ENCODE peak calls at places on chromosomes 2 and 18, in five cellular contexts. One of them, this sample, is unnamed.
A peak's percentile ranks its signal among the peaks of the same experiment; 100 is the strongest.

GRCh38 chr18:59024829-59025228 is 114.9 kb upstream of the SEC11C start:
- DNase-seq in neural crest cell: no peak
- DNase-seq in activated CD4-positive, CD25-positive, alpha-beta regulatory T cell treated with anti-CD3 and anti-CD28 coated beads, Interleukin-2, amount 50 U/mL, for 72 hours: no peak
- DNase-seq in SK-MEL-5: no peak
- DNase-seq in activated effector memory CD4-positive, alpha-beta T cell treated with anti-CD3 and anti-CD28 coated beads, Interleukin-2, amount 50 U/mL, for 16 hours: no peak
- DNase-seq in this sample: no peak

GRCh38 chr2:16861154-16861929 is 195.7 kb upstream of the CYRIA start:
- DNase-seq in neural crest cell: no peak
- DNase-seq in activated CD4-positive, CD25-positive, alpha-beta regulatory T cell treated with anti-CD3 and anti-CD28 coated beads, Interleukin-2, amount 50 U/mL, for 72 hours: no peak
- DNase-seq in SK-MEL-5: no peak
- DNase-seq in activated effector memory CD4-positive, alpha-beta T cell treated with anti-CD3 and anti-CD28 coated beads, Interleukin-2, amount 50 U/mL, for 16 hours: no peak
- DNase-seq in this sample: no peak

GRCh38 chr2:238613610-238614009 is 186.9 kb downstream of the ASB1 start:
- DNase-seq in neural crest cell: no peak
- DNase-seq in activated CD4-positive, CD25-positive, alpha-beta regulatory T cell treated with anti-CD3 and anti-CD28 coated beads, Interleukin-2, amount 50 U/mL, for 72 hours: no peak
- DNase-seq in SK-MEL-5: no peak
- DNase-seq in activated effector memory CD4-positive, alpha-beta T cell treated with anti-CD3 and anti-CD28 coated beads, Interleukin-2, amount 50 U/mL, for 16 hours: no peak
- DNase-seq in this sample: no peak

GRCh38 chr2:179165356-179166000 is 99.2 kb downstream of the SESTD1 start:
- DNase-seq in neural crest cell: no peak
- DNase-seq in activated CD4-positive, CD25-positive, alpha-beta regulatory T cell treated with anti-CD3 and anti-CD28 coated beads, Interleukin-2, amount 50 U/mL, for 72 hours: no peak
- DNase-seq in SK-MEL-5: no peak
- DNase-seq in activated effector memory CD4-positive, alpha-beta T cell treated with anti-CD3 and anti-CD28 coated beads, Interleukin-2, amount 50 U/mL, for 16 hours: no peak
- DNase-seq in this sample: no peak

GRCh38 chr18:29145993-29146539 is 969.1 kb upstream of the CDH2 start:
- DNase-seq in neural crest cell: no peak
- DNase-seq in activated CD4-positive, CD25-positive, alpha-beta regulatory T cell treated with anti-CD3 and anti-CD28 coated beads, Interleukin-2, amount 50 U/mL, for 72 hours: no peak
- DNase-seq in SK-MEL-5: no peak
- DNase-seq in activated effector memory CD4-positive, alpha-beta T cell treated with anti-CD3 and anti-CD28 coated beads, Interleukin-2, amount 50 U/mL, for 16 hours: no peak
- DNase-seq in this sample: no peak

GRCh38 chr2:69514836-69515235 is 77.6 kb upstream of the NFU1 start:
- DNase-seq in neural crest cell: no peak
- DNase-seq in activated CD4-positive, CD25-positive, alpha-beta regulatory T cell treated with anti-CD3 and anti-CD28 coated beads, Interleukin-2, amount 50 U/mL, for 72 hours: no peak
- DNase-seq in SK-MEL-5: peak; percentile 43
- DNase-seq in activated effector memory CD4-positive, alpha-beta T cell treated with anti-CD3 and anti-CD28 coated beads, Interleukin-2, amount 50 U/mL, for 16 hours: no peak
- DNase-seq in this sample: no peak

GRCh38 chr2:237818066-237818473 is 19.5 kb downstream of the RBM44 start:
- DNase-seq in neural crest cell: no peak
- DNase-seq in activated CD4-positive, CD25-positive, alpha-beta regulatory T cell treated with anti-CD3 and anti-CD28 coated beads, Interleukin-2, amount 50 U/mL, for 72 hours: no peak
- DNase-seq in SK-MEL-5: no peak
- DNase-seq in activated effector memory CD4-positive, alpha-beta T cell treated with anti-CD3 and anti-CD28 coated beads, Interleukin-2, amount 50 U/mL, for 16 hours: no peak
- DNase-seq in this sample: no peak

GRCh38 chr2:171754254-171754939 is 67.1 kb downstream of the DYNC1I2 start:
- DNase-seq in neural crest cell: no peak
- DNase-seq in activated CD4-positive, CD25-positive, alpha-beta regulatory T cell treated with anti-CD3 and anti-CD28 coated beads, Interleukin-2, amount 50 U/mL, for 72 hours: no peak
- DNase-seq in SK-MEL-5: no peak
- DNase-seq in activated effector memory CD4-positive, alpha-beta T cell treated with anti-CD3 and anti-CD28 coated beads, Interleukin-2, amount 50 U/mL, for 16 hours: no peak
- DNase-seq in this sample: no peak

GRCh38 chr2:191521608-191522208 is 156.2 kb upstream of the NABP1 start:
- DNase-seq in neural crest cell: no peak
- DNase-seq in activated CD4-positive, CD25-positive, alpha-beta regulatory T cell treated with anti-CD3 and anti-CD28 coated beads, Interleukin-2, amount 50 U/mL, for 72 hours: no peak
- DNase-seq in SK-MEL-5: peak; percentile 58
- DNase-seq in activated effector memory CD4-positive, alpha-beta T cell treated with anti-CD3 and anti-CD28 coated beads, Interleukin-2, amount 50 U/mL, for 16 hours: no peak
- DNase-seq in this sample: peak; percentile 79

GRCh38 chr2:48529189-48529588 is 765 bp upstream of the STON1 start:
- DNase-seq in neural crest cell: no peak
- DNase-seq in activated CD4-positive, CD25-positive, alpha-beta regulatory T cell treated with anti-CD3 and anti-CD28 coated beads, Interleukin-2, amount 50 U/mL, for 72 hours: no peak
- DNase-seq in SK-MEL-5: no peak
- DNase-seq in activated effector memory CD4-positive, alpha-beta T cell treated with anti-CD3 and anti-CD28 coated beads, Interleukin-2, amount 50 U/mL, for 16 hours: no peak
- DNase-seq in this sample: no peak

GRCh38 chr2:38203455-38203810 is 127.5 kb upstream of the CYP1B1 start:
- DNase-seq in neural crest cell: no peak
- DNase-seq in activated CD4-positive, CD25-positive, alpha-beta regulatory T cell treated with anti-CD3 and anti-CD28 coated beads, Interleukin-2, amount 50 U/mL, for 72 hours: no peak
- DNase-seq in SK-MEL-5: no peak
- DNase-seq in activated effector memory CD4-positive, alpha-beta T cell treated with anti-CD3 and anti-CD28 coated beads, Interleukin-2, amount 50 U/mL, for 16 hours: no peak
- DNase-seq in this sample: no peak

GRCh38 chr2:222205136-222205535 is 93.7 kb downstream of the PAX3 start:
- DNase-seq in neural crest cell: no peak
- DNase-seq in activated CD4-positive, CD25-positive, alpha-beta regulatory T cell treated with anti-CD3 and anti-CD28 coated beads, Interleukin-2, amount 50 U/mL, for 72 hours: no peak
- DNase-seq in SK-MEL-5: no peak
- DNase-seq in activated effector memory CD4-positive, alpha-beta T cell treated with anti-CD3 and anti-CD28 coated beads, Interleukin-2, amount 50 U/mL, for 16 hours: no peak
- DNase-seq in this sample: no peak

GRCh38 chr2:26139269-26140183 is 33.4 kb upstream of the GAREM2 start:
- DNase-seq in neural crest cell: no peak
- DNase-seq in activated CD4-positive, CD25-positive, alpha-beta regulatory T cell treated with anti-CD3 and anti-CD28 coated beads, Interleukin-2, amount 50 U/mL, for 72 hours: no peak
- DNase-seq in SK-MEL-5: no peak
- DNase-seq in activated effector memory CD4-positive, alpha-beta T cell treated with anti-CD3 and anti-CD28 coated beads, Interleukin-2, amount 50 U/mL, for 16 hours: no peak
- DNase-seq in this sample: no peak

GRCh38 chr2:120289221-120289906 is 36.7 kb downstream of the RALB start:
- DNase-seq in neural crest cell: no peak
- DNase-seq in activated CD4-positive, CD25-positive, alpha-beta regulatory T cell treated with anti-CD3 and anti-CD28 coated beads, Interleukin-2, amount 50 U/mL, for 72 hours: no peak
- DNase-seq in SK-MEL-5: peak; percentile 39
- DNase-seq in activated effector memory CD4-positive, alpha-beta T cell treated with anti-CD3 and anti-CD28 coated beads, Interleukin-2, amount 50 U/mL, for 16 hours: no peak
- DNase-seq in this sample: no peak

This sample was measured in COLO829.